ENCODE peak calls at places on chromosomes 1 and 21, in ten cellular contexts. One of them, this sample, is unnamed.

GRCh38 chr1:64320470-64320869 is 117.0 kb downstream of the UBE2U start:
- DNase-seq in AG04450: no peak
- DNase-seq in sigmoid colon: no peak
- DNase-seq in PC-3: peak; percentile 77
- DNase-seq in IMR-90: peak; percentile 18
- DNase-seq in colonic mucosa: no peak
- DNase-seq in fibroblast of lung: peak; percentile 92
- DNase-seq in fibroblast of pulmonary artery: peak; percentile 27
- DNase-seq in kidney epithelial cell: no peak
- DNase-seq in body of pancreas: no peak
- DNase-seq in this sample: peak; percentile 79

GRCh38 chr1:42931911-42932422 is 26.7 kb downstream of the SLC2A1 start:
- DNase-seq in AG04450: no peak
- DNase-seq in sigmoid colon: peak; percentile 70
- DNase-seq in PC-3: peak; percentile 69
- DNase-seq in IMR-90: no peak
- DNase-seq in colonic mucosa: peak; percentile 91
- DNase-seq in fibroblast of lung: no peak
- DNase-seq in fibroblast of pulmonary artery: no peak
- DNase-seq in kidney epithelial cell: peak; percentile 52
- DNase-seq in body of pancreas: peak; percentile 62
- DNase-seq in this sample: no peak

GRCh38 chr1:93629101-93630059 is 52.3 kb downstream of the BCAR3 start:
- DNase-seq in AG04450: peak; percentile 67
- DNase-seq in sigmoid colon: no peak
- DNase-seq in PC-3: peak; percentile 85
- DNase-seq in IMR-90: peak; percentile 85
- DNase-seq in colonic mucosa: peak; percentile 62
- DNase-seq in fibroblast of lung: peak; percentile 90
- DNase-seq in fibroblast of pulmonary artery: peak; percentile 91
- DNase-seq in kidney epithelial cell: no peak
- DNase-seq in body of pancreas: peak; percentile 58
- DNase-seq in this sample: no peak

GRCh38 chr1:33433509-33434362 is 2.8 kb upstream of the PHC2 start:
- DNase-seq in AG04450: peak; percentile 91
- DNase-seq in sigmoid colon: peak; percentile 86
- DNase-seq in PC-3: peak; percentile 99
- DNase-seq in IMR-90: peak; percentile 99
- DNase-seq in colonic mucosa: peak; percentile 54
- DNase-seq in fibroblast of lung: peak; percentile 100
- DNase-seq in fibroblast of pulmonary artery: peak; percentile 98
- DNase-seq in kidney epithelial cell: peak; percentile 98
- DNase-seq in body of pancreas: peak; percentile 34
- DNase-seq in this sample: peak; percentile 100

GRCh38 chr1:203216274-203217138 is 13.0 kb downstream of the CHIT1 start:
- DNase-seq in AG04450: peak; percentile 33
- DNase-seq in sigmoid colon: no peak
- DNase-seq in PC-3: peak; percentile 88
- DNase-seq in IMR-90: peak; percentile 64
- DNase-seq in colonic mucosa: peak; percentile 68
- DNase-seq in fibroblast of lung: peak; percentile 75
- DNase-seq in fibroblast of pulmonary artery: peak; percentile 83
- DNase-seq in kidney epithelial cell: peak; percentile 14
- DNase-seq in body of pancreas: peak; percentile 61
- DNase-seq in this sample: no peak

GRCh38 chr1:47708658-47709301 is 270.9 kb downstream of the FOXD2 start:
- DNase-seq in AG04450: no peak
- DNase-seq in sigmoid colon: peak; percentile 57
- DNase-seq in PC-3: no peak
- DNase-seq in IMR-90: no peak
- DNase-seq in colonic mucosa: peak; percentile 51
- DNase-seq in fibroblast of lung: no peak
- DNase-seq in fibroblast of pulmonary artery: no peak
- DNase-seq in kidney epithelial cell: no peak
- DNase-seq in body of pancreas: peak; percentile 43
- DNase-seq in this sample: no peak

GRCh38 chr1:146036241-146036989 is 14.9 kb upstream of the HJV start:
- DNase-seq in AG04450: no peak
- DNase-seq in sigmoid colon: no peak
- DNase-seq in PC-3: no peak
- DNase-seq in IMR-90: no peak
- DNase-seq in colonic mucosa: no peak
- DNase-seq in fibroblast of lung: no peak
- DNase-seq in fibroblast of pulmonary artery: no peak
- DNase-seq in kidney epithelial cell: no peak
- DNase-seq in body of pancreas: no peak
- DNase-seq in this sample: no peak

GRCh38 chr1:227885135-227885647 is 62.5 kb downstream of the WNT9A start:
- DNase-seq in AG04450: no peak
- DNase-seq in sigmoid colon: peak; percentile 70
- DNase-seq in PC-3: no peak
- DNase-seq in IMR-90: no peak
- DNase-seq in colonic mucosa: peak; percentile 15
- DNase-seq in fibroblast of lung: no peak
- DNase-seq in fibroblast of pulmonary artery: no peak
- DNase-seq in kidney epithelial cell: no peak
- DNase-seq in body of pancreas: peak; percentile 8
- DNase-seq in this sample: no peak

GRCh38 chr1:157369808-157370521 is 182.3 kb downstream of the FCRL5 start:
- DNase-seq in AG04450: peak; percentile 7
- DNase-seq in sigmoid colon: no peak
- DNase-seq in PC-3: peak; percentile 88
- DNase-seq in IMR-90: peak; percentile 43
- DNase-seq in colonic mucosa: peak; percentile 79
- DNase-seq in fibroblast of lung: peak; percentile 47
- DNase-seq in fibroblast of pulmonary artery: peak; percentile 64
- DNase-seq in kidney epithelial cell: no peak
- DNase-seq in body of pancreas: peak; percentile 48
- DNase-seq in this sample: no peak

GRCh38 chr21:33418686-33419085 is 15.5 kb downstream of the IFNGR2 start:
- DNase-seq in AG04450: no peak
- DNase-seq in sigmoid colon: peak; percentile 90
- DNase-seq in PC-3: no peak
- DNase-seq in IMR-90: no peak
- DNase-seq in colonic mucosa: no peak
- DNase-seq in fibroblast of lung: peak; percentile 69
- DNase-seq in fibroblast of pulmonary artery: peak; percentile 39
- DNase-seq in kidney epithelial cell: no peak
- DNase-seq in body of pancreas: peak; percentile 26
- DNase-seq in this sample: no peak

GRCh38 chr21:46154955-46155513 is 345 bp downstream of the FTCD start:
- DNase-seq in AG04450: no peak
- DNase-seq in sigmoid colon: peak; percentile 61
- DNase-seq in PC-3: no peak
- DNase-seq in IMR-90: no peak
- DNase-seq in colonic mucosa: no peak
- DNase-seq in fibroblast of lung: no peak
- DNase-seq in fibroblast of pulmonary artery: no peak
- DNase-seq in kidney epithelial cell: no peak
- DNase-seq in body of pancreas: peak; percentile 5
- DNase-seq in this sample: no peak

GRCh38 chr1:189211742-189212141 is 1265.9 kb downstream of the BRINP3 start:
- DNase-seq in AG04450: no peak
- DNase-seq in sigmoid colon: no peak
- DNase-seq in PC-3: peak; percentile 46
- DNase-seq in IMR-90: peak; percentile 69
- DNase-seq in colonic mucosa: no peak
- DNase-seq in fibroblast of lung: peak; percentile 51
- DNase-seq in fibroblast of pulmonary artery: peak; percentile 44
- DNase-seq in kidney epithelial cell: no peak
- DNase-seq in body of pancreas: no peak
- DNase-seq in this sample: no peak

GRCh38 chr1:68051475-68051874 is 1.0 kb upstream of the DIRAS3 start:
- DNase-seq in AG04450: peak; percentile 37
- DNase-seq in sigmoid colon: no peak
- DNase-seq in PC-3: no peak
- DNase-seq in IMR-90: peak; percentile 68
- DNase-seq in colonic mucosa: peak; percentile 26
- DNase-seq in fibroblast of lung: peak; percentile 73
- DNase-seq in fibroblast of pulmonary artery: peak; percentile 80
- DNase-seq in kidney epithelial cell: peak; percentile 18
- DNase-seq in body of pancreas: peak; percentile 74
- DNase-seq in this sample: peak; percentile 49

GRCh38 chr21:39562791-39563770 is 49.7 kb upstream of the B3GALT5 start:
- DNase-seq in AG04450: no peak
- DNase-seq in sigmoid colon: no peak
- DNase-seq in PC-3: no peak
- DNase-seq in IMR-90: no peak
- DNase-seq in colonic mucosa: no peak
- DNase-seq in fibroblast of lung: no peak
- DNase-seq in fibroblast of pulmonary artery: no peak
- DNase-seq in kidney epithelial cell: no peak
- DNase-seq in body of pancreas: no peak
- DNase-seq in this sample: no peak

GRCh38 chr1:182193908-182194550 is 132.5 kb upstream of the ZNF648 start:
- DNase-seq in AG04450: no peak
- DNase-seq in sigmoid colon: peak; percentile 81
- DNase-seq in PC-3: no peak
- DNase-seq in IMR-90: peak; percentile 31
- DNase-seq in colonic mucosa: no peak
- DNase-seq in fibroblast of lung: peak; percentile 73
- DNase-seq in fibroblast of pulmonary artery: no peak
- DNase-seq in kidney epithelial cell: no peak
- DNase-seq in body of pancreas: no peak
- DNase-seq in this sample: peak; percentile 85

DNA sequence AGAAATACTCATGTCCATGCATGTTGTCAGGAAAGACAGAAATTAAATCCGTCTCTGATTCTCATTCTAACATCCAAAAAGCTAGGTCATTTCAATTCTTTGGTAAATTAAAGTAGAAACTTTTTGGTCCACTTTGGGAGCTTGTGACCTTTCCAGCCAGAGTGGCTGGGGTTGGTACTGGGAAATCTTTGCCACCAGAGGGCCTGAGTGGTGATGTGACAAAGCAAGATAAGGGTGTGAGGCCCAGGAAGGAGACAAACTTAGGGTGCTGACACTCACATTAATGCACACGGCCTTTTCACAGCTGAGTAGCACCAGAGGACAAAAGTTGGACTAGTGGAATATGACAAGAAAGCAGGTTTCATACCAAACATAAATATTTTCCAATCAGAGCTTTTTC is 144.3 kb downstream of the DNM3 start:
- DNase-seq in AG04450: no peak
- DNase-seq in sigmoid colon: no peak
- DNase-seq in PC-3: peak; percentile 71
- DNase-seq in IMR-90: no peak
- DNase-seq in colonic mucosa: no peak
- DNase-seq in fibroblast of lung: no peak
- DNase-seq in fibroblast of pulmonary artery: no peak
- DNase-seq in kidney epithelial cell: no peak
- DNase-seq in body of pancreas: no peak
- DNase-seq in this sample: no peak
- TF ChIP-seq CTCF in AG04450: peak; percentile 21
- TF ChIP-seq CTCF in sigmoid colon: no peak
- TF ChIP-seq CTCF in PC-3: peak; percentile 79
- TF ChIP-seq CTCF in IMR-90: peak; percentile 18
- TF ChIP-seq CTCF in colonic mucosa: no peak
- TF ChIP-seq CTCF in fibroblast of lung: peak; percentile 21
- TF ChIP-seq CTCF in fibroblast of pulmonary artery: peak; percentile 25
- TF ChIP-seq CTCF in kidney epithelial cell: peak; percentile 28
- TF ChIP-seq CTCF in body of pancreas: no peak
- TF ChIP-seq CTCF in this sample: peak; percentile 33

DNA sequence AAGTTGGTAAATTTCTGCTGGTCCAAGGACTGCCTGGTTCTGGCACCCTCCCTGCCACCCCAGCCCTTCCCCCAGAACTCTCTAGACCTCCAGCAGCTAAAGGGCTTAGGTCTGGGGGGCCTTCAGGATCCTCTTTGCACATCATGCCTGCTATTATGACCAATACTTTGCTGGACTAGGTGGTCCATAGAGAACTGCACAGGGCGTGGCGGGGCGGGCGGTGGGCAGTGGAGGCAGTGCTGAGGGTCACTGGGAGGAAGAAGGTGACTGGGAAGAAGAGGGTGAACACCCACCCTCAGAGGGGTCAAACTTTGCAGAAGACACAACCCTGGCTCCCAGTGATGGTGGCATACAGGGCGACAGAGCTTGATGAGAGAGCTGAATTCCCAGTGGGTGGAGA is 18.2 kb downstream of the CDK18 start:
- DNase-seq in AG04450: no peak
- DNase-seq in sigmoid colon: no peak
- DNase-seq in PC-3: no peak
- DNase-seq in IMR-90: no peak
- DNase-seq in colonic mucosa: no peak
- DNase-seq in fibroblast of lung: no peak
- DNase-seq in fibroblast of pulmonary artery: no peak
- DNase-seq in kidney epithelial cell: no peak
- DNase-seq in body of pancreas: no peak
- DNase-seq in this sample: no peak
- H3K4me3 ChIP-seq in AG04450: no peak overlapping the region
- H3K4me3 ChIP-seq in sigmoid colon: no peak overlapping the region
- H3K4me3 ChIP-seq in PC-3: no peak overlapping the region
- H3K4me3 ChIP-seq in IMR-90: no peak overlapping the region
- H3K4me3 ChIP-seq in colonic mucosa: no peak overlapping the region
- H3K4me3 ChIP-seq in fibroblast of lung: no peak overlapping the region
- H3K4me3 ChIP-seq in fibroblast of pulmonary artery: no peak overlapping the region
- H3K4me3 ChIP-seq in kidney epithelial cell: no peak overlapping the region
- H3K4me3 ChIP-seq in body of pancreas: no peak overlapping the region
- H3K4me3 ChIP-seq in this sample: no peak overlapping the region

GRCh38 chr1:21952806-21953514 is 15.8 kb upstream of the HSPG2 start:
- DNase-seq in AG04450: no peak
- DNase-seq in sigmoid colon: no peak
- DNase-seq in PC-3: no peak
- DNase-seq in IMR-90: no peak
- DNase-seq in colonic mucosa: no peak
- DNase-seq in fibroblast of lung: no peak
- DNase-seq in fibroblast of pulmonary artery: no peak
- DNase-seq in kidney epithelial cell: no peak
- DNase-seq in body of pancreas: no peak
- DNase-seq in this sample: no peak
- TF ChIP-seq CTCF in AG04450: no peak
- TF ChIP-seq CTCF in sigmoid colon: no peak
- TF ChIP-seq CTCF in PC-3: no peak
- TF ChIP-seq CTCF in IMR-90: no peak
- TF ChIP-seq CTCF in colonic mucosa: no peak
- TF ChIP-seq CTCF in fibroblast of lung: no peak
- TF ChIP-seq CTCF in fibroblast of pulmonary artery: no peak
- TF ChIP-seq CTCF in kidney epithelial cell: no peak
- TF ChIP-seq CTCF in body of pancreas: no peak
- TF ChIP-seq CTCF in this sample: no peak

DNA sequence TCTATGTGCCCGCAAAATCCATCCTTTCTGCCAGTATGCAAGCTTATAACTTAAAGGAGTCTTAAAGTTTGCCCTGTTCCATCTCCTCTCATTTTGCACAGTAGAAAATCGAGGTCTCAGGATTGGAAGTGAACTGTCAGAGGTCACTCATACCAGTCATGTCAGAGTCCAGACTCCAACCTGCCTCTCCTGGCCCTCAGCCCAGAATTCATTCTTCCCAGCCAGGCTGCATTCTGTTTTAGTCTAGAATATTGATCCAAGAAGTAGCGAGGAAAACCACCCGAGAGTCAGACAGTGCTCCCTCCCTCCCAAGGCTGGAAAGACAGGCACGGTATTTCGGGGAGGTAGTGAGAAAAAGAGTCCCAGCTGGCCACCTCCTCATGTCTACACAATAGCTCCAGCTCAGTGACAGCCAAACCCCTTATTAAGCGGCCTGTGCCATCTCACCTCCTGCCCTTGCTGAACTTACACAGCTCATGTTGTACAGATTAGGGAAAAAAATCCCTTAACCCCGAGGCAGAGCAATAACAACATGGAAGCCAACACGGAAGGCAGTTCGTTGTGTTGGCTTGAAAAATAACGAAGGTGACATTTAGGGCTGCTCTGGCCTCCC is 89.4 kb downstream of the OMA1 start:
- DNase-seq in AG04450: no peak
- DNase-seq in sigmoid colon: no peak
- DNase-seq in PC-3: no peak
- DNase-seq in IMR-90: no peak
- DNase-seq in colonic mucosa: no peak
- DNase-seq in fibroblast of lung: no peak
- DNase-seq in fibroblast of pulmonary artery: no peak
- DNase-seq in kidney epithelial cell: no peak
- DNase-seq in body of pancreas: no peak
- DNase-seq in this sample: no peak
- H3K4me3 ChIP-seq in AG04450: no peak overlapping the region
- H3K4me3 ChIP-seq in sigmoid colon: no peak overlapping the region
- H3K4me3 ChIP-seq in PC-3: no peak overlapping the region
- H3K4me3 ChIP-seq in IMR-90: no peak overlapping the region
- H3K4me3 ChIP-seq in colonic mucosa: no peak overlapping the region
- H3K4me3 ChIP-seq in fibroblast of lung: no peak overlapping the region
- H3K4me3 ChIP-seq in fibroblast of pulmonary artery: no peak overlapping the region
- H3K4me3 ChIP-seq in kidney epithelial cell: no peak overlapping the region
- H3K4me3 ChIP-seq in body of pancreas: no peak overlapping the region
- H3K4me3 ChIP-seq in this sample: no peak overlapping the region